ENCODE peak calls at places on chromosome 17, in eight cellular contexts. V, X, S, C, A, L, T and F are unnamed samples.

GRCh38 chr17:46782250-46782953 is 36.1 kb downstream of the WNT3 start:
- DNase-seq in V (no peak), X (peak), S (no peak), C (no peak), A (peak), L (no peak), T (no peak), F (peak)

GRCh38 chr17:50765454-50766221 is 1.7 kb downstream of the ANKRD40CL start:
- DNase-seq in V (no peak), X (no peak), S (no peak), C (no peak), A (peak), L (no peak), T (no peak), F (no peak)

GRCh38 chr17:1060991-1061390 is 64.1 kb downstream of the TIMM22 start:
- DNase-seq in V (no peak), X (no peak), S (peak), C (peak), A (peak), L (no peak), T (no peak), F (peak)

GRCh38 chr17:4381690-4382671 is 15.5 kb upstream of the UBE2G1 start:
- DNase-seq in V (no peak), X (no peak), S (no peak), C (no peak), A (no peak), L (no peak), T (no peak), F (no peak)

GRCh38 chr17:57923182-57923872 is 31.9 kb downstream of the CUEDC1 start:
- DNase-seq in V (no peak), X (no peak), S (no peak), C (no peak), A (no peak), L (no peak), T (no peak), F (no peak)

GRCh38 chr17:74288785-74289184 is 14.8 kb downstream of the DNAI2 start:
- DNase-seq in V (no peak), X (no peak), S (no peak), C (peak), A (no peak), L (no peak), T (no peak), F (peak)

GRCh38 chr17:66807182-66807581 is 27.7 kb upstream of the CACNG5 start:
- DNase-seq in V (no peak), X (no peak), S (no peak), C (no peak), A (no peak), L (peak), T (no peak), F (no peak)

GRCh38 chr17:57143919-57144318 is 58.9 kb downstream of the AKAP1 start:
- DNase-seq in V (no peak), X (no peak), S (no peak), C (no peak), A (no peak), L (no peak), T (no peak), F (no peak)